ENCODE peak calls at places on chromosomes 1 and 21, in nine cellular contexts. One of them, this sample, is unnamed.

GRCh38 chr21:29504751-29505321 is 206.1 kb downstream of the BACH1 start:
- DNase-seq in HuH-7: no peak
- DNase-seq in T-helper 2 cell: no peak
- DNase-seq in HS-27A: peak
- DNase-seq in activated CD8-positive, alpha-beta memory T cell treated with anti-CD3 and anti-CD28 coated beads for 4 hours: no peak
- DNase-seq in activated naive CD4-positive, alpha-beta T cell treated with anti-CD3 and anti-CD28 coated beads for 36 hours: no peak
- DNase-seq in fibroblast of pulmonary artery: peak
- DNase-seq in ELR: peak
- DNase-seq in stimulated activated CD4-positive, alpha-beta T cell treated with anti-CD3 and anti-CD28 coated beads, TNF-alpha, amount 100 ng/mL, for 1 hour: no peak
- DNase-seq in this sample: no peak

GRCh38 chr1:59768752-59769411 is 45.9 kb upstream of the HOOK1 start:
- DNase-seq in HS-27A: no peak
- DNase-seq in activated naive CD4-positive, alpha-beta T cell treated with anti-CD3 and anti-CD28 coated beads for 36 hours: no peak
- DNase-seq in activated CD8-positive, alpha-beta memory T cell treated with anti-CD3 and anti-CD28 coated beads for 4 hours: no peak
- DNase-seq in T-helper 2 cell: no peak
- DNase-seq in ELR: no peak
- DNase-seq in fibroblast of pulmonary artery: no peak
- DNase-seq in HuH-7: no peak
- DNase-seq in stimulated activated CD4-positive, alpha-beta T cell treated with anti-CD3 and anti-CD28 coated beads, TNF-alpha, amount 100 ng/mL, for 1 hour: no peak
- DNase-seq in this sample: no peak

GRCh38 chr1:31936278-31936965 is 1.7 kb downstream of the PTP4A2 start:
- DNase-seq in activated naive CD4-positive, alpha-beta T cell treated with anti-CD3 and anti-CD28 coated beads for 36 hours: no peak
- DNase-seq in T-helper 2 cell: no peak
- DNase-seq in HS-27A: no peak
- DNase-seq in activated CD8-positive, alpha-beta memory T cell treated with anti-CD3 and anti-CD28 coated beads for 4 hours: no peak
- DNase-seq in ELR: peak
- DNase-seq in stimulated activated CD4-positive, alpha-beta T cell treated with anti-CD3 and anti-CD28 coated beads, TNF-alpha, amount 100 ng/mL, for 1 hour: no peak
- DNase-seq in HuH-7: no peak
- DNase-seq in fibroblast of pulmonary artery: no peak
- DNase-seq in this sample: no peak

GRCh38 chr1:227914801-227915563 is 32.8 kb downstream of the WNT9A start:
- DNase-seq in HuH-7: no peak
- DNase-seq in ELR: no peak
- DNase-seq in stimulated activated CD4-positive, alpha-beta T cell treated with anti-CD3 and anti-CD28 coated beads, TNF-alpha, amount 100 ng/mL, for 1 hour: no peak
- DNase-seq in HS-27A: no peak
- DNase-seq in activated CD8-positive, alpha-beta memory T cell treated with anti-CD3 and anti-CD28 coated beads for 4 hours: no peak
- DNase-seq in T-helper 2 cell: no peak
- DNase-seq in activated naive CD4-positive, alpha-beta T cell treated with anti-CD3 and anti-CD28 coated beads for 36 hours: no peak
- DNase-seq in fibroblast of pulmonary artery: no peak
- DNase-seq in this sample: no peak

GRCh38 chr1:205444931-205445652 is 10.8 kb downstream of the BLACAT1 start:
- DNase-seq in HuH-7: no peak
- DNase-seq in HS-27A: no peak
- DNase-seq in activated CD8-positive, alpha-beta memory T cell treated with anti-CD3 and anti-CD28 coated beads for 4 hours: no peak
- DNase-seq in fibroblast of pulmonary artery: peak
- DNase-seq in T-helper 2 cell: no peak
- DNase-seq in activated naive CD4-positive, alpha-beta T cell treated with anti-CD3 and anti-CD28 coated beads for 36 hours: no peak
- DNase-seq in ELR: no peak
- DNase-seq in stimulated activated CD4-positive, alpha-beta T cell treated with anti-CD3 and anti-CD28 coated beads, TNF-alpha, amount 100 ng/mL, for 1 hour: no peak
- DNase-seq in this sample: no peak

GRCh38 chr1:18945401-18945849 is 11.1 kb downstream of the IFFO2 start:
- DNase-seq in T-helper 2 cell: no peak
- DNase-seq in activated naive CD4-positive, alpha-beta T cell treated with anti-CD3 and anti-CD28 coated beads for 36 hours: no peak
- DNase-seq in stimulated activated CD4-positive, alpha-beta T cell treated with anti-CD3 and anti-CD28 coated beads, TNF-alpha, amount 100 ng/mL, for 1 hour: no peak
- DNase-seq in ELR: no peak
- DNase-seq in HuH-7: no peak
- DNase-seq in fibroblast of pulmonary artery: peak
- DNase-seq in activated CD8-positive, alpha-beta memory T cell treated with anti-CD3 and anti-CD28 coated beads for 4 hours: no peak
- DNase-seq in HS-27A: no peak
- DNase-seq in this sample: no peak

GRCh38 chr1:184801503-184801902 is 46.8 kb upstream of the EDEM3 start:
- DNase-seq in fibroblast of pulmonary artery: peak
- DNase-seq in T-helper 2 cell: no peak
- DNase-seq in activated CD8-positive, alpha-beta memory T cell treated with anti-CD3 and anti-CD28 coated beads for 4 hours: no peak
- DNase-seq in HuH-7: no peak
- DNase-seq in ELR: peak
- DNase-seq in activated naive CD4-positive, alpha-beta T cell treated with anti-CD3 and anti-CD28 coated beads for 36 hours: no peak
- DNase-seq in stimulated activated CD4-positive, alpha-beta T cell treated with anti-CD3 and anti-CD28 coated beads, TNF-alpha, amount 100 ng/mL, for 1 hour: no peak
- DNase-seq in HS-27A: peak
- DNase-seq in this sample: no peak

GRCh38 chr1:117066367-117066766 is 6.2 kb downstream of the TTF2 start:
- DNase-seq in ELR: no peak
- DNase-seq in activated CD8-positive, alpha-beta memory T cell treated with anti-CD3 and anti-CD28 coated beads for 4 hours: no peak
- DNase-seq in T-helper 2 cell: no peak
- DNase-seq in HuH-7: no peak
- DNase-seq in activated naive CD4-positive, alpha-beta T cell treated with anti-CD3 and anti-CD28 coated beads for 36 hours: no peak
- DNase-seq in HS-27A: no peak
- DNase-seq in stimulated activated CD4-positive, alpha-beta T cell treated with anti-CD3 and anti-CD28 coated beads, TNF-alpha, amount 100 ng/mL, for 1 hour: no peak
- DNase-seq in fibroblast of pulmonary artery: no peak
- DNase-seq in this sample: no peak

GRCh38 chr1:193301746-193302145 is 115.3 kb upstream of the B3GALT2 start:
- DNase-seq in HS-27A: no peak
- DNase-seq in ELR: no peak
- DNase-seq in stimulated activated CD4-positive, alpha-beta T cell treated with anti-CD3 and anti-CD28 coated beads, TNF-alpha, amount 100 ng/mL, for 1 hour: no peak
- DNase-seq in T-helper 2 cell: no peak
- DNase-seq in activated naive CD4-positive, alpha-beta T cell treated with anti-CD3 and anti-CD28 coated beads for 36 hours: no peak
- DNase-seq in HuH-7: no peak
- DNase-seq in activated CD8-positive, alpha-beta memory T cell treated with anti-CD3 and anti-CD28 coated beads for 4 hours: no peak
- DNase-seq in fibroblast of pulmonary artery: no peak
- DNase-seq in this sample: no peak

GRCh38 chr1:212470059-212470458 is 37.3 kb downstream of the NENF start:
- DNase-seq in activated naive CD4-positive, alpha-beta T cell treated with anti-CD3 and anti-CD28 coated beads for 36 hours: no peak
- DNase-seq in ELR: peak
- DNase-seq in activated CD8-positive, alpha-beta memory T cell treated with anti-CD3 and anti-CD28 coated beads for 4 hours: no peak
- DNase-seq in fibroblast of pulmonary artery: peak
- DNase-seq in HuH-7: no peak
- DNase-seq in stimulated activated CD4-positive, alpha-beta T cell treated with anti-CD3 and anti-CD28 coated beads, TNF-alpha, amount 100 ng/mL, for 1 hour: no peak
- DNase-seq in T-helper 2 cell: no peak
- DNase-seq in HS-27A: no peak
- DNase-seq in this sample: no peak

GRCh38 chr1:29632436-29633270 is 396.3 kb downstream of the PTPRU start:
- DNase-seq in activated naive CD4-positive, alpha-beta T cell treated with anti-CD3 and anti-CD28 coated beads for 36 hours: no peak
- DNase-seq in T-helper 2 cell: no peak
- DNase-seq in ELR: no peak
- DNase-seq in activated CD8-positive, alpha-beta memory T cell treated with anti-CD3 and anti-CD28 coated beads for 4 hours: no peak
- DNase-seq in fibroblast of pulmonary artery: no peak
- DNase-seq in HuH-7: no peak
- DNase-seq in HS-27A: no peak
- DNase-seq in stimulated activated CD4-positive, alpha-beta T cell treated with anti-CD3 and anti-CD28 coated beads, TNF-alpha, amount 100 ng/mL, for 1 hour: no peak
- DNase-seq in this sample: no peak

GRCh38 chr1:154547333-154547732 is 11.1 kb downstream of the UBE2Q1 start:
- DNase-seq in stimulated activated CD4-positive, alpha-beta T cell treated with anti-CD3 and anti-CD28 coated beads, TNF-alpha, amount 100 ng/mL, for 1 hour: no peak
- DNase-seq in fibroblast of pulmonary artery: no peak
- DNase-seq in activated CD8-positive, alpha-beta memory T cell treated with anti-CD3 and anti-CD28 coated beads for 4 hours: no peak
- DNase-seq in T-helper 2 cell: no peak
- DNase-seq in HS-27A: no peak
- DNase-seq in HuH-7: no peak
- DNase-seq in activated naive CD4-positive, alpha-beta T cell treated with anti-CD3 and anti-CD28 coated beads for 36 hours: no peak
- DNase-seq in ELR: no peak
- DNase-seq in this sample: no peak

GRCh38 chr1:59730759-59731478 is 83.8 kb upstream of the HOOK1 start:
- DNase-seq in T-helper 2 cell: no peak
- DNase-seq in activated CD8-positive, alpha-beta memory T cell treated with anti-CD3 and anti-CD28 coated beads for 4 hours: no peak
- DNase-seq in activated naive CD4-positive, alpha-beta T cell treated with anti-CD3 and anti-CD28 coated beads for 36 hours: peak
- DNase-seq in HuH-7: peak
- DNase-seq in HS-27A: peak
- DNase-seq in fibroblast of pulmonary artery: peak
- DNase-seq in ELR: peak
- DNase-seq in stimulated activated CD4-positive, alpha-beta T cell treated with anti-CD3 and anti-CD28 coated beads, TNF-alpha, amount 100 ng/mL, for 1 hour: no peak
- DNase-seq in this sample: no peak

GRCh38 chr1:94806451-94806861 is 13.7 kb upstream of the SLC44A3 start:
- DNase-seq in ELR: peak
- DNase-seq in activated naive CD4-positive, alpha-beta T cell treated with anti-CD3 and anti-CD28 coated beads for 36 hours: no peak
- DNase-seq in HS-27A: no peak
- DNase-seq in stimulated activated CD4-positive, alpha-beta T cell treated with anti-CD3 and anti-CD28 coated beads, TNF-alpha, amount 100 ng/mL, for 1 hour: no peak
- DNase-seq in HuH-7: no peak
- DNase-seq in fibroblast of pulmonary artery: peak
- DNase-seq in activated CD8-positive, alpha-beta memory T cell treated with anti-CD3 and anti-CD28 coated beads for 4 hours: no peak
- DNase-seq in T-helper 2 cell: no peak
- DNase-seq in this sample: no peak

GRCh38 chr1:68221971-68222355 is 10.4 kb downstream of the WLS start:
- DNase-seq in HS-27A: peak
- DNase-seq in ELR: peak
- DNase-seq in fibroblast of pulmonary artery: peak
- DNase-seq in activated naive CD4-positive, alpha-beta T cell treated with anti-CD3 and anti-CD28 coated beads for 36 hours: no peak
- DNase-seq in activated CD8-positive, alpha-beta memory T cell treated with anti-CD3 and anti-CD28 coated beads for 4 hours: no peak
- DNase-seq in stimulated activated CD4-positive, alpha-beta T cell treated with anti-CD3 and anti-CD28 coated beads, TNF-alpha, amount 100 ng/mL, for 1 hour: no peak
- DNase-seq in T-helper 2 cell: no peak
- DNase-seq in HuH-7: no peak
- DNase-seq in this sample: no peak

GRCh38 chr1:154884868-154885706 is 15.0 kb upstream of the KCNN3 start:
- DNase-seq in fibroblast of pulmonary artery: no peak
- DNase-seq in activated naive CD4-positive, alpha-beta T cell treated with anti-CD3 and anti-CD28 coated beads for 36 hours: no peak
- DNase-seq in HuH-7: no peak
- DNase-seq in T-helper 2 cell: no peak
- DNase-seq in HS-27A: no peak
- DNase-seq in ELR: no peak
- DNase-seq in activated CD8-positive, alpha-beta memory T cell treated with anti-CD3 and anti-CD28 coated beads for 4 hours: no peak
- DNase-seq in stimulated activated CD4-positive, alpha-beta T cell treated with anti-CD3 and anti-CD28 coated beads, TNF-alpha, amount 100 ng/mL, for 1 hour: no peak
- DNase-seq in this sample: no peak

GRCh38 chr1:2854611-2855010 is 53.1 kb upstream of the TTC34 start:
- DNase-seq in HS-27A: no peak
- DNase-seq in activated CD8-positive, alpha-beta memory T cell treated with anti-CD3 and anti-CD28 coated beads for 4 hours: no peak
- DNase-seq in stimulated activated CD4-positive, alpha-beta T cell treated with anti-CD3 and anti-CD28 coated beads, TNF-alpha, amount 100 ng/mL, for 1 hour: no peak
- DNase-seq in fibroblast of pulmonary artery: no peak
- DNase-seq in T-helper 2 cell: no peak
- DNase-seq in ELR: no peak
- DNase-seq in HuH-7: no peak
- DNase-seq in activated naive CD4-positive, alpha-beta T cell treated with anti-CD3 and anti-CD28 coated beads for 36 hours: no peak
- DNase-seq in this sample: no peak

GRCh38 chr1:17739050-17739449 is 16.1 kb upstream of the ACTL8 start:
- DNase-seq in stimulated activated CD4-positive, alpha-beta T cell treated with anti-CD3 and anti-CD28 coated beads, TNF-alpha, amount 100 ng/mL, for 1 hour: no peak
- DNase-seq in fibroblast of pulmonary artery: no peak
- DNase-seq in activated CD8-positive, alpha-beta memory T cell treated with anti-CD3 and anti-CD28 coated beads for 4 hours: no peak
- DNase-seq in T-helper 2 cell: no peak
- DNase-seq in HuH-7: no peak
- DNase-seq in activated naive CD4-positive, alpha-beta T cell treated with anti-CD3 and anti-CD28 coated beads for 36 hours: no peak
- DNase-seq in ELR: no peak
- DNase-seq in HS-27A: no peak
- DNase-seq in this sample: no peak

GRCh38 chr1:212040629-212041028 is 5.1 kb downstream of the DTL start:
- DNase-seq in activated naive CD4-positive, alpha-beta T cell treated with anti-CD3 and anti-CD28 coated beads for 36 hours: no peak
- DNase-seq in ELR: peak
- DNase-seq in activated CD8-positive, alpha-beta memory T cell treated with anti-CD3 and anti-CD28 coated beads for 4 hours: no peak
- DNase-seq in T-helper 2 cell: no peak
- DNase-seq in fibroblast of pulmonary artery: no peak
- DNase-seq in stimulated activated CD4-positive, alpha-beta T cell treated with anti-CD3 and anti-CD28 coated beads, TNF-alpha, amount 100 ng/mL, for 1 hour: no peak
- DNase-seq in HS-27A: no peak
- DNase-seq in HuH-7: no peak
- DNase-seq in this sample: no peak

GRCh38 chr1:47507921-47508894 is 70.4 kb downstream of the FOXD2 start:
- DNase-seq in HuH-7: peak
- DNase-seq in HS-27A: no peak
- DNase-seq in fibroblast of pulmonary artery: no peak
- DNase-seq in activated CD8-positive, alpha-beta memory T cell treated with anti-CD3 and anti-CD28 coated beads for 4 hours: peak
- DNase-seq in T-helper 2 cell: peak
- DNase-seq in stimulated activated CD4-positive, alpha-beta T cell treated with anti-CD3 and anti-CD28 coated beads, TNF-alpha, amount 100 ng/mL, for 1 hour: no peak
- DNase-seq in activated naive CD4-positive, alpha-beta T cell treated with anti-CD3 and anti-CD28 coated beads for 36 hours: peak
- DNase-seq in ELR: peak
- DNase-seq in this sample: no peak

GRCh38 chr1:186839077-186839400 is 10.3 kb downstream of the PLA2G4A start:
- DNase-seq in activated CD8-positive, alpha-beta memory T cell treated with anti-CD3 and anti-CD28 coated beads for 4 hours: no peak
- DNase-seq in ELR: no peak
- DNase-seq in stimulated activated CD4-positive, alpha-beta T cell treated with anti-CD3 and anti-CD28 coated beads, TNF-alpha, amount 100 ng/mL, for 1 hour: no peak
- DNase-seq in activated naive CD4-positive, alpha-beta T cell treated with anti-CD3 and anti-CD28 coated beads for 36 hours: no peak
- DNase-seq in HuH-7: no peak
- DNase-seq in HS-27A: no peak
- DNase-seq in fibroblast of pulmonary artery: no peak
- DNase-seq in T-helper 2 cell: no peak
- DNase-seq in this sample: no peak

GRCh38 chr1:1462318-1462966 is 9.1 kb upstream of the ATAD3B start:
- DNase-seq in HS-27A: no peak
- DNase-seq in stimulated activated CD4-positive, alpha-beta T cell treated with anti-CD3 and anti-CD28 coated beads, TNF-alpha, amount 100 ng/mL, for 1 hour: no peak
- DNase-seq in activated CD8-positive, alpha-beta memory T cell treated with anti-CD3 and anti-CD28 coated beads for 4 hours: no peak
- DNase-seq in ELR: peak
- DNase-seq in T-helper 2 cell: no peak
- DNase-seq in HuH-7: no peak
- DNase-seq in fibroblast of pulmonary artery: peak
- DNase-seq in activated naive CD4-positive, alpha-beta T cell treated with anti-CD3 and anti-CD28 coated beads for 36 hours: peak
- DNase-seq in this sample: no peak

GRCh38 chr1:54390655-54391054 is 15.5 kb downstream of the SSBP3 start:
- DNase-seq in HuH-7: no peak
- DNase-seq in T-helper 2 cell: no peak
- DNase-seq in ELR: no peak
- DNase-seq in fibroblast of pulmonary artery: no peak
- DNase-seq in HS-27A: no peak
- DNase-seq in activated naive CD4-positive, alpha-beta T cell treated with anti-CD3 and anti-CD28 coated beads for 36 hours: no peak
- DNase-seq in activated CD8-positive, alpha-beta memory T cell treated with anti-CD3 and anti-CD28 coated beads for 4 hours: no peak
- DNase-seq in stimulated activated CD4-positive, alpha-beta T cell treated with anti-CD3 and anti-CD28 coated beads, TNF-alpha, amount 100 ng/mL, for 1 hour: no peak
- DNase-seq in this sample: no peak

GRCh38 chr1:207826557-207827487 is 75.0 kb downstream of the CD46 start:
- DNase-seq in HS-27A: no peak
- DNase-seq in stimulated activated CD4-positive, alpha-beta T cell treated with anti-CD3 and anti-CD28 coated beads, TNF-alpha, amount 100 ng/mL, for 1 hour: no peak
- DNase-seq in ELR: peak
- DNase-seq in activated CD8-positive, alpha-beta memory T cell treated with anti-CD3 and anti-CD28 coated beads for 4 hours: no peak
- DNase-seq in HuH-7: no peak
- DNase-seq in fibroblast of pulmonary artery: no peak
- DNase-seq in activated naive CD4-positive, alpha-beta T cell treated with anti-CD3 and anti-CD28 coated beads for 36 hours: no peak
- DNase-seq in T-helper 2 cell: no peak
- DNase-seq in this sample: no peak

GRCh38 chr1:178238722-178239510 is 145.0 kb downstream of the RASAL2 start:
- DNase-seq in HuH-7: no peak
- DNase-seq in fibroblast of pulmonary artery: peak
- DNase-seq in activated CD8-positive, alpha-beta memory T cell treated with anti-CD3 and anti-CD28 coated beads for 4 hours: no peak
- DNase-seq in T-helper 2 cell: no peak
- DNase-seq in ELR: peak
- DNase-seq in activated naive CD4-positive, alpha-beta T cell treated with anti-CD3 and anti-CD28 coated beads for 36 hours: no peak
- DNase-seq in stimulated activated CD4-positive, alpha-beta T cell treated with anti-CD3 and anti-CD28 coated beads, TNF-alpha, amount 100 ng/mL, for 1 hour: no peak
- DNase-seq in HS-27A: peak
- DNase-seq in this sample: no peak

GRCh38 chr1:62509028-62509427 is 72.2 kb downstream of the USP1 start:
- DNase-seq in HS-27A: no peak
- DNase-seq in activated naive CD4-positive, alpha-beta T cell treated with anti-CD3 and anti-CD28 coated beads for 36 hours: no peak
- DNase-seq in HuH-7: no peak
- DNase-seq in fibroblast of pulmonary artery: no peak
- DNase-seq in activated CD8-positive, alpha-beta memory T cell treated with anti-CD3 and anti-CD28 coated beads for 4 hours: no peak
- DNase-seq in stimulated activated CD4-positive, alpha-beta T cell treated with anti-CD3 and anti-CD28 coated beads, TNF-alpha, amount 100 ng/mL, for 1 hour: no peak
- DNase-seq in ELR: no peak
- DNase-seq in T-helper 2 cell: no peak
- DNase-seq in this sample: no peak

GRCh38 chr1:64511054-64511453 is 41.1 kb downstream of the CACHD1 start:
- DNase-seq in fibroblast of pulmonary artery: no peak
- DNase-seq in activated CD8-positive, alpha-beta memory T cell treated with anti-CD3 and anti-CD28 coated beads for 4 hours: no peak
- DNase-seq in ELR: no peak
- DNase-seq in activated naive CD4-positive, alpha-beta T cell treated with anti-CD3 and anti-CD28 coated beads for 36 hours: no peak
- DNase-seq in HuH-7: no peak
- DNase-seq in HS-27A: no peak
- DNase-seq in stimulated activated CD4-positive, alpha-beta T cell treated with anti-CD3 and anti-CD28 coated beads, TNF-alpha, amount 100 ng/mL, for 1 hour: no peak
- DNase-seq in T-helper 2 cell: no peak
- DNase-seq in this sample: no peak

GRCh38 chr1:23035823-23036452 is 16.7 kb downstream of the KDM1A start:
- DNase-seq in T-helper 2 cell: no peak
- DNase-seq in stimulated activated CD4-positive, alpha-beta T cell treated with anti-CD3 and anti-CD28 coated beads, TNF-alpha, amount 100 ng/mL, for 1 hour: no peak
- DNase-seq in fibroblast of pulmonary artery: no peak
- DNase-seq in ELR: no peak
- DNase-seq in HuH-7: no peak
- DNase-seq in activated CD8-positive, alpha-beta memory T cell treated with anti-CD3 and anti-CD28 coated beads for 4 hours: no peak
- DNase-seq in activated naive CD4-positive, alpha-beta T cell treated with anti-CD3 and anti-CD28 coated beads for 36 hours: no peak
- DNase-seq in HS-27A: peak
- DNase-seq in this sample: no peak

GRCh38 chr1:93758842-93759515 is 77.3 kb upstream of the BCAR3 start:
- DNase-seq in activated naive CD4-positive, alpha-beta T cell treated with anti-CD3 and anti-CD28 coated beads for 36 hours: peak
- DNase-seq in stimulated activated CD4-positive, alpha-beta T cell treated with anti-CD3 and anti-CD28 coated beads, TNF-alpha, amount 100 ng/mL, for 1 hour: no peak
- DNase-seq in activated CD8-positive, alpha-beta memory T cell treated with anti-CD3 and anti-CD28 coated beads for 4 hours: no peak
- DNase-seq in HuH-7: peak
- DNase-seq in fibroblast of pulmonary artery: peak
- DNase-seq in HS-27A: no peak
- DNase-seq in T-helper 2 cell: no peak
- DNase-seq in ELR: peak
- DNase-seq in this sample: no peak

GRCh38 chr1:161506336-161507223 is 1.3 kb downstream of the FCGR2A start:
- DNase-seq in T-helper 2 cell: no peak
- DNase-seq in stimulated activated CD4-positive, alpha-beta T cell treated with anti-CD3 and anti-CD28 coated beads, TNF-alpha, amount 100 ng/mL, for 1 hour: no peak
- DNase-seq in ELR: peak
- DNase-seq in HuH-7: no peak
- DNase-seq in activated naive CD4-positive, alpha-beta T cell treated with anti-CD3 and anti-CD28 coated beads for 36 hours: peak
- DNase-seq in HS-27A: no peak
- DNase-seq in activated CD8-positive, alpha-beta memory T cell treated with anti-CD3 and anti-CD28 coated beads for 4 hours: no peak
- DNase-seq in fibroblast of pulmonary artery: peak
- DNase-seq in this sample: no peak

GRCh38 chr1:107883562-107883961 is 81.4 kb downstream of the VAV3 start:
- DNase-seq in ELR: no peak
- DNase-seq in stimulated activated CD4-positive, alpha-beta T cell treated with anti-CD3 and anti-CD28 coated beads, TNF-alpha, amount 100 ng/mL, for 1 hour: no peak
- DNase-seq in activated CD8-positive, alpha-beta memory T cell treated with anti-CD3 and anti-CD28 coated beads for 4 hours: no peak
- DNase-seq in HS-27A: no peak
- DNase-seq in T-helper 2 cell: no peak
- DNase-seq in fibroblast of pulmonary artery: peak
- DNase-seq in activated naive CD4-positive, alpha-beta T cell treated with anti-CD3 and anti-CD28 coated beads for 36 hours: no peak
- DNase-seq in HuH-7: no peak
- DNase-seq in this sample: no peak

This sample was measured in central memory CD8-positive, alpha-beta T cell.